ENCODE peak calls at places on chromosomes 5 and 9, in four cellular contexts. One of them, this sample, is unnamed.

GRCh38 chr5:150603491-150603890 is 37.0 kb upstream of the SYNPO start:
- DNase-seq in HepG2: no peak
- DNase-seq in GM12878: no peak
- DNase-seq in HCT116: no peak
- DNase-seq in this sample: no peak

GRCh38 chr5:58666141-58666540 is 83.3 kb downstream of the RAB3C start:
- DNase-seq in HepG2: no peak
- DNase-seq in GM12878: no peak
- DNase-seq in HCT116: no peak
- DNase-seq in this sample: no peak

GRCh38 chr5:102638912-102639652 is 116.0 kb upstream of the PAM start:
- DNase-seq in HepG2: no peak
- DNase-seq in GM12878: no peak
- DNase-seq in HCT116: no peak
- DNase-seq in this sample: no peak

GRCh38 chr9:86939896-86940295 is 7.4 kb downstream of the GAS1 start:
- DNase-seq in HepG2: no peak
- DNase-seq in GM12878: no peak
- DNase-seq in HCT116: no peak
- DNase-seq in this sample: no peak

GRCh38 chr5:38616061-38616460 is 59.6 kb upstream of the LIFR start:
- DNase-seq in HepG2: no peak
- DNase-seq in GM12878: no peak
- DNase-seq in HCT116: no peak
- DNase-seq in this sample: no peak

GRCh38 chr9:34289159-34289558 is 39.9 kb downstream of the KIF24 start:
- DNase-seq in HepG2: no peak
- DNase-seq in GM12878: no peak
- DNase-seq in HCT116: no peak
- DNase-seq in this sample: no peak

GRCh38 chr9:37026936-37027581 is 7.0 kb downstream of the PAX5 start:
- DNase-seq in HepG2: no peak
- DNase-seq in GM12878: no peak
- DNase-seq in HCT116: no peak
- DNase-seq in this sample: no peak

GRCh38 chr5:168736201-168736940 is 157.2 kb upstream of the PANK3 start:
- DNase-seq in HepG2: no peak
- DNase-seq in GM12878: no peak
- DNase-seq in HCT116: no peak
- DNase-seq in this sample: no peak

GRCh38 chr9:128632486-128632885 is 24.2 kb downstream of the DYNC2I2 start:
- DNase-seq in HepG2: no peak
- DNase-seq in GM12878: no peak
- DNase-seq in HCT116: no peak
- DNase-seq in this sample: no peak

GRCh38 chr9:75803130-75803529 is 87.3 kb upstream of the PCSK5 start:
- DNase-seq in HepG2: no peak
- DNase-seq in GM12878: no peak
- DNase-seq in HCT116: no peak
- DNase-seq in this sample: no peak

GRCh38 chr5:139700711-139701693 is 52.9 kb downstream of the CXXC5 start:
- DNase-seq in HepG2: peak
- DNase-seq in GM12878: no peak
- DNase-seq in HCT116: no peak
- DNase-seq in this sample: no peak

GRCh38 chr5:79555418-79555817 is 41.5 kb upstream of the HOMER1 start:
- DNase-seq in HepG2: no peak
- DNase-seq in GM12878: no peak
- DNase-seq in HCT116: no peak
- DNase-seq in this sample: no peak

GRCh38 chr5:140109050-140109817 is 4.7 kb upstream of the PURA start:
- DNase-seq in HepG2: no peak
- DNase-seq in GM12878: no peak
- DNase-seq in HCT116: no peak
- DNase-seq in this sample: no peak

GRCh38 chr5:73955447-73955846 is 329.5 kb downstream of the ARHGEF28 start:
- DNase-seq in HepG2: no peak
- DNase-seq in GM12878: no peak
- DNase-seq in HCT116: no peak
- DNase-seq in this sample: no peak

GRCh38 chr9:76200315-76200714 is 193.9 kb downstream of the RFK start:
- DNase-seq in HepG2: no peak
- DNase-seq in GM12878: no peak
- DNase-seq in HCT116: no peak
- DNase-seq in this sample: no peak

GRCh38 chr9:136545065-136545965 is 533 bp downstream of the NOTCH1 start:
- DNase-seq in HepG2: no peak
- DNase-seq in GM12878: no peak
- DNase-seq in HCT116: no peak
- DNase-seq in this sample: no peak

GRCh38 chr5:83095973-83096539 is 18.7 kb downstream of the XRCC4 start:
- DNase-seq in HepG2: peak
- DNase-seq in GM12878: no peak
- DNase-seq in HCT116: peak
- DNase-seq in this sample: no peak

GRCh38 chr5:58937031-58937681 is 354.3 kb downstream of the RAB3C start:
- DNase-seq in HepG2: no peak
- DNase-seq in GM12878: no peak
- DNase-seq in HCT116: no peak
- DNase-seq in this sample: no peak

GRCh38 chr9:95171001-95171400 is 146.5 kb downstream of the FANCC start:
- DNase-seq in HepG2: no peak
- DNase-seq in GM12878: peak
- DNase-seq in HCT116: no peak
- DNase-seq in this sample: no peak

GRCh38 chr9:68769852-68770251 is 64.8 kb downstream of the PIP5K1B start:
- DNase-seq in HepG2: no peak
- DNase-seq in GM12878: no peak
- DNase-seq in HCT116: no peak
- DNase-seq in this sample: no peak

GRCh38 chr9:93116049-93116961 is 17.7 kb downstream of the NINJ1 start:
- DNase-seq in HepG2: peak
- DNase-seq in GM12878: no peak
- DNase-seq in HCT116: no peak
- DNase-seq in this sample: no peak

GRCh38 chr5:32044904-32045303 is 129.2 kb downstream of the GOLPH3 start:
- DNase-seq in HepG2: no peak
- DNase-seq in GM12878: no peak
- DNase-seq in HCT116: no peak
- DNase-seq in this sample: no peak

GRCh38 chr5:111984044-111984443 is 227.1 kb upstream of the NREP start:
- DNase-seq in HepG2: no peak
- DNase-seq in GM12878: no peak
- DNase-seq in HCT116: no peak
- DNase-seq in this sample: no peak

GRCh38 chr9:110835859-110836271 is 167.3 kb downstream of the MUSK start:
- DNase-seq in HepG2: no peak
- DNase-seq in GM12878: no peak
- DNase-seq in HCT116: no peak
- DNase-seq in this sample: no peak

GRCh38 chr5:148815578-148815977 is 10.8 kb upstream of the ADRB2 start:
- DNase-seq in HepG2: no peak
- DNase-seq in GM12878: no peak
- DNase-seq in HCT116: no peak
- DNase-seq in this sample: no peak

GRCh38 chr5:148817606-148818005 is 8.8 kb upstream of the ADRB2 start:
- DNase-seq in HepG2: no peak
- DNase-seq in GM12878: no peak
- DNase-seq in HCT116: no peak
- DNase-seq in this sample: no peak

GRCh38 chr5:148816357-148816756 is 10.1 kb upstream of the ADRB2 start:
- DNase-seq in HepG2: no peak
- DNase-seq in GM12878: no peak
- DNase-seq in HCT116: no peak
- DNase-seq in this sample: no peak

GRCh38 chr5:148816822-148817221 is 9.6 kb upstream of the ADRB2 start:
- DNase-seq in HepG2: no peak
- DNase-seq in GM12878: no peak
- DNase-seq in HCT116: no peak
- DNase-seq in this sample: no peak

DNA sequence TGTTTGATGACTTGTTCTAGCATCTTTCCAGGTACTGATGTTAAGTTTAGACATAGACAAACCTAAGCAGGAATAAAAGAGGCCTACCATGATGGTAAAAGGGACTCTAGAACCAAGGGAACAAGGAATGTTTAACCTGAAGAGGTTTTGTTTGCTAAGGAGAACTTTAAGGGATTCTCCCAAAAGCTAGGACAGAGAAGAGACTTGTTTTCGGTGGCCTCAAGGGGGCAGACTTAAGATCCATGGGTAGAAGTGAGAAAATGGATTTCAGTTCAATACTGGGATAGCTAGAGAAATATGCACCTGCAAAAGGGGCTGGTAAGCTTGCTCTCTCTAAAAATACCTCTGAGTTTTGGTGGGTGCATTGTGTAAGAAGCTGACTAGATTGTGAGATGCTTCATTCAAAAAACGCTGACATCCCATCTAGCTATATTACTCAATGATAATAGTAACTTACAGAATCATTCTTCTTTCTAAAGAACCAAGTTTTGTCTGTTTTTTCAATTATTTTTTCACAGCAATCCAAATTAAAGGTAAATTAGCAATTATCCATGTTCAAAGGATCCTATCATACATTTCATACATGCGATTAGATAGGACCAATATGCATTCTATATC is 5.5 kb upstream of the ADRB2 start:
- DNase-seq in HepG2: peak
- DNase-seq in GM12878: no peak
- DNase-seq in HCT116: peak
- DNase-seq in this sample: no peak
- TF ChIP-seq ZNF274 in HepG2: no peak
- TF ChIP-seq ZNF274 in GM12878: no peak
- TF ChIP-seq ZNF274 in HCT116: no peak
- TF ChIP-seq ZNF274 in this sample: no peak

GRCh38 chr9:2181794-2182193 is 166.6 kb downstream of the SMARCA2 start:
- DNase-seq in HepG2: no peak
- DNase-seq in GM12878: no peak
- DNase-seq in HCT116: peak
- DNase-seq in this sample: no peak
- TF ChIP-seq ZNF274 in HepG2: no peak
- TF ChIP-seq ZNF274 in GM12878: no peak
- TF ChIP-seq ZNF274 in HCT116: no peak
- TF ChIP-seq ZNF274 in this sample: no peak

GRCh38 chr5:129398279-129398678 is 61.8 kb upstream of the ADAMTS19 start:
- DNase-seq in HepG2: no peak
- DNase-seq in GM12878: no peak
- DNase-seq in HCT116: no peak
- DNase-seq in this sample: no peak

GRCh38 chr5:129399069-129399468 is 61.0 kb upstream of the ADAMTS19 start:
- DNase-seq in HepG2: no peak
- DNase-seq in GM12878: no peak
- DNase-seq in HCT116: no peak
- DNase-seq in this sample: no peak

GRCh38 chr5:129395247-129395646 is 64.9 kb upstream of the ADAMTS19 start:
- DNase-seq in HepG2: no peak
- DNase-seq in GM12878: no peak
- DNase-seq in HCT116: no peak
- DNase-seq in this sample: no peak

GRCh38 chr5:129405222-129405621 is 54.9 kb upstream of the ADAMTS19 start:
- DNase-seq in HepG2: no peak
- DNase-seq in GM12878: no peak
- DNase-seq in HCT116: no peak
- DNase-seq in this sample: no peak

DNA sequence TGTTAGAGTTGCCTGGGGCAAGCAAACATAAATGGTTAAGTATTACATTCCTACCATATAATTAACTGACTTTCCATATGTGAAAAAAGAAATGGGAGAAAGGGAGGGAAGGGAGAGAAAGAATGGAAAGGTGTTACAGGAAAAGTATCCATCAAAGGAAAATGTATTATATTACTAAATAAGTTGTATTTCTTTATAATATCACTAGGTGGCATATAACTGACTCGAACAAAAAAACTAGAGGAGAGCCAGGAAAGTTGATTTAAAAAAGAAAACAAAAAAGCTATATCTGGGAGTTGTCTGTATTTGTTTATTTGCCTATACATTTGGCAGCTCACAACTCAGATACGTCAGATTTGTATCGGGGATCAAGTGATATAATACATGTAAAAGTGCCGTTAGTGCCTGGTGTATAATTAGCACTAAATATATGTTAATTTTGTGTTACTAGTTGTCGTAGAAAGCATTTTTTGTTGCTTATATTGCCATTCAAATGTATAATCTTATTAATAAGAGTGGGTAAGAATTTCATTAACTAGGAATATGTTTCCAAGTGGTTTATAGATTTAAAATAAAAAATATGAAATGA is 59.6 kb upstream of the ADAMTS19 start:
- DNase-seq in HepG2: no peak
- DNase-seq in GM12878: no peak
- DNase-seq in HCT116: no peak
- DNase-seq in this sample: no peak
- TF ChIP-seq ZNF274 in HepG2: no peak
- TF ChIP-seq ZNF274 in GM12878: no peak
- TF ChIP-seq ZNF274 in HCT116: no peak
- TF ChIP-seq ZNF274 in this sample: no peak

GRCh38 chr5:172224996-172225395 is 31.0 kb downstream of the EFCAB9 start:
- DNase-seq in HepG2: no peak
- DNase-seq in GM12878: peak
- DNase-seq in HCT116: no peak
- DNase-seq in this sample: no peak

GRCh38 chr5:172229904-172230303 is 35.9 kb downstream of the EFCAB9 start:
- DNase-seq in HepG2: no peak
- DNase-seq in GM12878: peak
- DNase-seq in HCT116: no peak
- DNase-seq in this sample: no peak

GRCh38 chr5:172219296-172219695 is 25.3 kb downstream of the EFCAB9 start:
- DNase-seq in HepG2: no peak
- DNase-seq in GM12878: no peak
- DNase-seq in HCT116: no peak
- DNase-seq in this sample: no peak

DNA sequence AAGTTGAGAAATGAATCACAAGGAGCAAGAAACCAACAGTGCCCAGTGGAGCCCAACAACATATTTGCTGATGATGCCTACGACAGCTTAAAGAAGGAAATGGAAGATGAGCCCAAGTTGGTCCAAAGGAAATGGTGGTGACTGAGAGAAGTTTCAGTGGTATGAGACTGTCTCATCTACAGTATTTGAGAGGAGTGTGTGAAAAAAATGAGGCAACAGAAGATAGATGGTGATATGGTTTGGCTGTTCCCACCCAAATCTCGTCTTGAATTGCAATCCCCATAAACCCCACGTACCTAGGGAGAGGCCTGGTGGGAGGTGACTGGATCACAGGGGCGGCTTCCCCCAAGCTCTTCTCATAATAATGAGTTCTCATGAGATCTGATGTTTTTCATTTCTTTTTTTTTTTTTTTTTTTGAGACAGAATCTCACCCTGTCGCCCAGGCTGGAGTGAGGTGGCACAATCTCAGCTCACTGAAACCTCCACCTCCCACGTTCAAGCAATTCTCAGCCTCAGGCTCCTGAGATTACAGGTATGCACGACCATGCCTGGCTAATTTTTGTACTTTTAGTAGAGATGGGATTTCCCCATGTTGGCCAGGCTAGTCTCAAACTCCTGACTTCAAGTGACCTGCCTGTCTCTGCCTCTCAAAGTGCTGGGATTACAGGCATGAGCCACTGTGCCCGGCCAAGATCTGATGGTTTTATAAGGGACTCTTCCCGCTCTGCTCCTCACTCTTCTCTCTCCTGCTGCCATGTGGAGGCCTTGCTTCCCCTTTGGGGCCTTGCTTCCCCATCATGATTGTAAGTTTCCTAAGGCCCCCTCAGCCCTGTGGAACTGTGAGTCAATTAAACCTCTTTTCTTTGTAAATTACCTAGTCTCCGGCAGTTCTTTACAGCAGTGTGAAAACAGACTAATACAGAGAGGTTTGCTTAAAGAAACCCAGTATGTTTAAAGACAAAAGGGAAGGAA is 30.2 kb downstream of the EFCAB9 start:
- DNase-seq in HepG2: no peak
- DNase-seq in GM12878: peak
- DNase-seq in HCT116: no peak
- DNase-seq in this sample: no peak
- TF ChIP-seq ZNF274 in HepG2: no peak
- TF ChIP-seq ZNF274 in GM12878: no peak
- TF ChIP-seq ZNF274 in HCT116: no peak
- TF ChIP-seq ZNF274 in this sample: no peak